ENCODE peak calls at places on chromosomes 11 and 22, in nine cellular contexts. One of them, this sample, is unnamed. For H3K9me3, the result is how much of the 10 kb centered on the place peaks cover.

GRCh38 chr11:19727246-19727645 is 14.6 kb downstream of the NAV2 start:
- DNase-seq in left lung: no peak
- DNase-seq in naive thymus-derived CD4-positive, alpha-beta T cell: no peak
- DNase-seq in mesenchymal stem cell: peak
- DNase-seq in cardiac muscle cell: no peak
- DNase-seq in ovary: no peak
- DNase-seq in tibial artery: no peak
- DNase-seq in hepatocyte: peak
- DNase-seq in GM12878: no peak
- DNase-seq in this sample: no peak

GRCh38 chr22:43993072-43993760 is 30.9 kb upstream of the PARVB start:
- DNase-seq in left lung: peak
- DNase-seq in naive thymus-derived CD4-positive, alpha-beta T cell: peak
- DNase-seq in mesenchymal stem cell: peak
- DNase-seq in cardiac muscle cell: peak
- DNase-seq in ovary: peak
- DNase-seq in tibial artery: no peak
- DNase-seq in hepatocyte: peak
- DNase-seq in GM12878: peak
- DNase-seq in this sample: peak

GRCh38 chr11:8018742-8019631 is 31.9 kb downstream of the EIF3F start:
- DNase-seq in left lung: peak
- DNase-seq in naive thymus-derived CD4-positive, alpha-beta T cell: peak
- DNase-seq in mesenchymal stem cell: peak
- DNase-seq in cardiac muscle cell: peak
- DNase-seq in ovary: peak
- DNase-seq in tibial artery: peak
- DNase-seq in hepatocyte: peak
- DNase-seq in GM12878: no peak
- DNase-seq in this sample: peak

GRCh38 chr11:2300936-2301630 is 635 bp downstream of the C11orf21 start:
- DNase-seq in left lung: peak
- DNase-seq in naive thymus-derived CD4-positive, alpha-beta T cell: peak
- DNase-seq in mesenchymal stem cell: no peak
- DNase-seq in cardiac muscle cell: no peak
- DNase-seq in ovary: no peak
- DNase-seq in tibial artery: no peak
- DNase-seq in hepatocyte: no peak
- DNase-seq in GM12878: no peak
- DNase-seq in this sample: no peak

GRCh38 chr22:37287550-37287951 is 5.2 kb downstream of the CYTH4 start:
- DNase-seq in left lung: no peak
- DNase-seq in naive thymus-derived CD4-positive, alpha-beta T cell: no peak
- DNase-seq in mesenchymal stem cell: no peak
- DNase-seq in cardiac muscle cell: no peak
- DNase-seq in ovary: no peak
- DNase-seq in tibial artery: no peak
- DNase-seq in hepatocyte: no peak
- DNase-seq in GM12878: no peak
- DNase-seq in this sample: no peak

GRCh38 chr11:28738549-28738948 is 630.4 kb downstream of the METTL15 start:
- DNase-seq in left lung: no peak
- DNase-seq in naive thymus-derived CD4-positive, alpha-beta T cell: no peak
- DNase-seq in mesenchymal stem cell: peak
- DNase-seq in cardiac muscle cell: no peak
- DNase-seq in ovary: no peak
- DNase-seq in tibial artery: no peak
- DNase-seq in hepatocyte: no peak
- DNase-seq in GM12878: no peak
- DNase-seq in this sample: no peak

GRCh38 chr11:85299247-85299646 is 327.9 kb downstream of the DLG2 start:
- DNase-seq in left lung: no peak
- DNase-seq in naive thymus-derived CD4-positive, alpha-beta T cell: no peak
- DNase-seq in mesenchymal stem cell: peak
- DNase-seq in cardiac muscle cell: no peak
- DNase-seq in ovary: no peak
- DNase-seq in tibial artery: no peak
- DNase-seq in hepatocyte: peak
- DNase-seq in GM12878: no peak
- DNase-seq in this sample: no peak

GRCh38 chr11:122920579-122920978 is 38.0 kb downstream of the JHY start:
- DNase-seq in left lung: no peak
- DNase-seq in naive thymus-derived CD4-positive, alpha-beta T cell: no peak
- DNase-seq in mesenchymal stem cell: no peak
- DNase-seq in cardiac muscle cell: no peak
- DNase-seq in ovary: no peak
- DNase-seq in tibial artery: no peak
- DNase-seq in hepatocyte: no peak
- DNase-seq in GM12878: no peak
- DNase-seq in this sample: no peak

GRCh38 chr22:46019351-46019750 is 42.4 kb upstream of the WNT7B start:
- DNase-seq in left lung: no peak
- DNase-seq in naive thymus-derived CD4-positive, alpha-beta T cell: no peak
- DNase-seq in mesenchymal stem cell: no peak
- DNase-seq in cardiac muscle cell: no peak
- DNase-seq in ovary: peak
- DNase-seq in tibial artery: no peak
- DNase-seq in hepatocyte: no peak
- DNase-seq in GM12878: no peak
- DNase-seq in this sample: no peak

GRCh38 chr11:21511835-21512440 is 680.9 kb upstream of the ANO5 start:
- DNase-seq in left lung: peak
- DNase-seq in naive thymus-derived CD4-positive, alpha-beta T cell: no peak
- DNase-seq in mesenchymal stem cell: peak
- DNase-seq in cardiac muscle cell: peak
- DNase-seq in ovary: peak
- DNase-seq in tibial artery: no peak
- DNase-seq in hepatocyte: peak
- DNase-seq in GM12878: no peak
- DNase-seq in this sample: peak

GRCh38 chr11:121469910-121470309 is 17.1 kb upstream of the SORL1-AS1 start:
- DNase-seq in left lung: no peak
- DNase-seq in naive thymus-derived CD4-positive, alpha-beta T cell: no peak
- DNase-seq in mesenchymal stem cell: no peak
- DNase-seq in cardiac muscle cell: no peak
- DNase-seq in ovary: no peak
- DNase-seq in tibial artery: no peak
- DNase-seq in hepatocyte: no peak
- DNase-seq in GM12878: no peak
- DNase-seq in this sample: no peak

GRCh38 chr11:29272019-29272654 is 744.7 kb downstream of the KCNA4 start:
- DNase-seq in left lung: no peak
- DNase-seq in naive thymus-derived CD4-positive, alpha-beta T cell: no peak
- DNase-seq in mesenchymal stem cell: peak
- DNase-seq in cardiac muscle cell: no peak
- DNase-seq in ovary: no peak
- DNase-seq in tibial artery: no peak
- DNase-seq in hepatocyte: no peak
- DNase-seq in GM12878: no peak
- DNase-seq in this sample: no peak

DNA sequence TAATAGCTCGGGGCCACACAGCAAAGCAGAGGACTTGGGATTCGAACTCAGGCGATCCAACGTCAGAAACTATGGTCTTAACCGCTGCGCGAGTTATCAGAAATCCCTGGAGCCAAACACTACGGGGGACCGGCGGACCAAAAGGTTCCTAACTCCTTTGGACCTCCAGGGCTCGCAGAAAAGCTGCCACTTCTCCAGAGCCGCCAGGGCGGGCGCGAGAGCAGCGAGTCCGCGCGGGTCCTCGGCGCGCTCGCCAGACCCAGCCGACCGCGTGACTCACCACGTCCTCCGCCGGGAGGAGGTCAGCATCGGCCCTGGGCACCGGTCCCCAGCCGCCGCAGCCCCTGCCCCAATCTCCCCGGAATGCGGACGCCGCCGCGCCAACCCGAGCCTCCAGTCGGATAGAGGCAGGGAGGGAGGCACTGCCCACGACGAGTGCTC is 6.0 kb upstream of the ALX4 start:
- DNase-seq in left lung: no peak
- DNase-seq in naive thymus-derived CD4-positive, alpha-beta T cell: no peak
- DNase-seq in mesenchymal stem cell: peak
- DNase-seq in cardiac muscle cell: peak
- DNase-seq in ovary: no peak
- DNase-seq in tibial artery: peak
- DNase-seq in hepatocyte: peak
- DNase-seq in GM12878: no peak
- DNase-seq in this sample: peak
- H3K4me3 ChIP-seq in left lung: no peak
- H3K4me3 ChIP-seq in naive thymus-derived CD4-positive, alpha-beta T cell: no peak
- H3K4me3 ChIP-seq in mesenchymal stem cell: peak
- H3K4me3 ChIP-seq in cardiac muscle cell: peak
- H3K4me3 ChIP-seq in ovary: peak
- H3K4me3 ChIP-seq in tibial artery: peak
- H3K4me3 ChIP-seq in hepatocyte: no peak
- H3K4me3 ChIP-seq in GM12878: no peak
- H3K4me3 ChIP-seq in this sample: peak

GRCh38 chr11:77205467-77206263 is 77.6 kb downstream of the MYO7A start:
- DNase-seq in left lung: no peak
- DNase-seq in naive thymus-derived CD4-positive, alpha-beta T cell: no peak
- DNase-seq in mesenchymal stem cell: no peak
- DNase-seq in cardiac muscle cell: no peak
- DNase-seq in ovary: no peak
- DNase-seq in tibial artery: no peak
- DNase-seq in hepatocyte: no peak
- DNase-seq in GM12878: no peak
- DNase-seq in this sample: no peak
- H3K9me3 ChIP-seq in left lung: under half
- H3K9me3 ChIP-seq in naive thymus-derived CD4-positive, alpha-beta T cell: under half
- H3K9me3 ChIP-seq in mesenchymal stem cell: under half
- H3K9me3 ChIP-seq in cardiac muscle cell: under half
- H3K9me3 ChIP-seq in ovary: under half
- H3K9me3 ChIP-seq in tibial artery: under half
- H3K9me3 ChIP-seq in hepatocyte: under half
- H3K9me3 ChIP-seq in GM12878: under half
- H3K9me3 ChIP-seq in this sample: under half

GRCh38 chr22:40679964-40680818 is 907 bp downstream of the MCHR1 start:
- DNase-seq in left lung: no peak
- DNase-seq in naive thymus-derived CD4-positive, alpha-beta T cell: no peak
- DNase-seq in mesenchymal stem cell: peak
- DNase-seq in cardiac muscle cell: no peak
- DNase-seq in ovary: no peak
- DNase-seq in tibial artery: no peak
- DNase-seq in hepatocyte: peak
- DNase-seq in GM12878: no peak
- DNase-seq in this sample: no peak
- H3K4me3 ChIP-seq in left lung: no peak
- H3K4me3 ChIP-seq in naive thymus-derived CD4-positive, alpha-beta T cell: no peak
- H3K4me3 ChIP-seq in mesenchymal stem cell: peak
- H3K4me3 ChIP-seq in cardiac muscle cell: no peak
- H3K4me3 ChIP-seq in ovary: peak
- H3K4me3 ChIP-seq in tibial artery: no peak
- H3K4me3 ChIP-seq in hepatocyte: no peak
- H3K4me3 ChIP-seq in GM12878: no peak
- H3K4me3 ChIP-seq in this sample: no peak

GRCh38 chr11:9977554-9977953 is 313.7 kb downstream of the SWAP70 start:
- DNase-seq in left lung: no peak
- DNase-seq in naive thymus-derived CD4-positive, alpha-beta T cell: no peak
- DNase-seq in mesenchymal stem cell: no peak
- DNase-seq in cardiac muscle cell: no peak
- DNase-seq in ovary: no peak
- DNase-seq in tibial artery: no peak
- DNase-seq in hepatocyte: no peak
- DNase-seq in GM12878: no peak
- DNase-seq in this sample: no peak

GRCh38 chr11:9980931-9981330 is 313.1 kb downstream of the SBF2 start:
- DNase-seq in left lung: no peak
- DNase-seq in naive thymus-derived CD4-positive, alpha-beta T cell: no peak
- DNase-seq in mesenchymal stem cell: no peak
- DNase-seq in cardiac muscle cell: no peak
- DNase-seq in ovary: no peak
- DNase-seq in tibial artery: no peak
- DNase-seq in hepatocyte: no peak
- DNase-seq in GM12878: no peak
- DNase-seq in this sample: no peak

GRCh38 chr11:9982796-9983579 is 311.0 kb downstream of the SBF2 start:
- DNase-seq in left lung: no peak
- DNase-seq in naive thymus-derived CD4-positive, alpha-beta T cell: no peak
- DNase-seq in mesenchymal stem cell: no peak
- DNase-seq in cardiac muscle cell: no peak
- DNase-seq in ovary: no peak
- DNase-seq in tibial artery: no peak
- DNase-seq in hepatocyte: peak
- DNase-seq in GM12878: no peak
- DNase-seq in this sample: peak

DNA sequence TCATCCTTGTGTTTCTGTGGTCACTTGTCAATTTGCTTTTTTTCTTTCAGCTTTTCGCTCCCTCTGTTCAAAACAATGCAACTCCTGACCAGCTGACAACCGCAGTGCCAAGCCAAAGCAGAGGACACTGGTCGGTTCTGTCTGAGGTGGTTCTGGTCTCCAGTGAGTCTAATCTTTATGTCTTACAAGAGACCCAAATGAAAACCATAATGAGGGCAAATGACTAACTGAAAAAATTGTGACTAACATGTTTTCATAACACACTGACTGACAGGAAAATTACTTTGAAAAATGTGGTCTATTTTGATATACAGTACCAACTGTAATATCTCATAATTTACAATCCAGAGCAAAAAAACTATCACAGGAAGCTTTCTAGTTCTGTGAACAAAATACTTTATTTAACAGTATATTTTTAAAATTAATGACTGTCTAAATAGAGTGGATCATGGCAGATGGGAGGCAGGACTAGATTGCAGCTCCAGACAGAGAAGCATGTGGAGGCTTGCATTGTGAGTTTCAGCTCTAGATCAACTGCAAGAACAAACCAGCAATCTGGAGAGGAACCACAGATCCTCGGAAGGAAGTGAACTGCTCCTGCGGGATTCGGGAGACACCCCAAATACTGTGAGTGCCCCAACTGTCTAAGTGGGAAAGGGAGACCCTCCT is 311.8 kb downstream of the SBF2 start:
- DNase-seq in left lung: no peak
- DNase-seq in naive thymus-derived CD4-positive, alpha-beta T cell: no peak
- DNase-seq in mesenchymal stem cell: no peak
- DNase-seq in cardiac muscle cell: no peak
- DNase-seq in ovary: no peak
- DNase-seq in tibial artery: no peak
- DNase-seq in hepatocyte: no peak
- DNase-seq in GM12878: no peak
- DNase-seq in this sample: no peak
- H3K9me3 ChIP-seq in left lung: under half
- H3K9me3 ChIP-seq in naive thymus-derived CD4-positive, alpha-beta T cell: under half
- H3K9me3 ChIP-seq in mesenchymal stem cell: under half
- H3K9me3 ChIP-seq in cardiac muscle cell: under half
- H3K9me3 ChIP-seq in ovary: under half
- H3K9me3 ChIP-seq in tibial artery: under half
- H3K9me3 ChIP-seq in hepatocyte: under half
- H3K9me3 ChIP-seq in GM12878: under half
- H3K9me3 ChIP-seq in this sample: under half

DNA sequence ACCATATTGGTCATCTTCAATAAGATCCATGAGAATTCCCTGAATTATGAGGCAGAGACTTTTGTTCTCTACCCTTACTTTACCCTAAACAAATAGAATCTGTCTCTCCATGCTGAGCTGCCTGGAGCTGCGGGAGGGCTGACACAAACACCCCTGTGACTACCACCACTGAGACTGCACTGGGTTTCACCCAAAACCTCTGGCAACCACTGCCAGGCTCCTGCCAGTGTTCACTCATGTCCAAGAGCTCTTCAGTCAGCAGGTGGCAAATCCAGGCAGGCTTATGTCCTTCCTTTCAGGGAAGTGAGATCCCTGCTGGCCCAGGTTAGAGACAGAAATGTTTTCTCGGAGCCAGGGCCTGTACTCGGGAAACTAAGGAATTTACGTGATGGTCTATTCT is 1105.3 kb downstream of the LRRC4C start:
- DNase-seq in left lung: no peak
- DNase-seq in naive thymus-derived CD4-positive, alpha-beta T cell: no peak
- DNase-seq in mesenchymal stem cell: no peak
- DNase-seq in cardiac muscle cell: no peak
- DNase-seq in ovary: no peak
- DNase-seq in tibial artery: no peak
- DNase-seq in hepatocyte: no peak
- DNase-seq in GM12878: no peak
- DNase-seq in this sample: peak
- H3K4me3 ChIP-seq in left lung: no peak
- H3K4me3 ChIP-seq in naive thymus-derived CD4-positive, alpha-beta T cell: no peak
- H3K4me3 ChIP-seq in mesenchymal stem cell: no peak
- H3K4me3 ChIP-seq in cardiac muscle cell: no peak
- H3K4me3 ChIP-seq in ovary: no peak
- H3K4me3 ChIP-seq in tibial artery: no peak
- H3K4me3 ChIP-seq in hepatocyte: no peak
- H3K4me3 ChIP-seq in GM12878: no peak
- H3K4me3 ChIP-seq in this sample: no peak